ENCODE peak calls at places on chromosomes 5 and 9, in five cellular contexts. One of them, this sample, is unnamed.

GRCh38 chr9:96413312-96414221 is 4.6 kb downstream of the ZNF367 start:
- DNase-seq in bronchial epithelial cell: no peak
- DNase-seq in endothelial cell of umbilical vein: no peak
- DNase-seq in HepG2: no peak
- DNase-seq in thoracic aorta: no peak
- DNase-seq in this sample: no peak

GRCh38 chr5:56409331-56410190 is 176.4 kb upstream of the ANKRD55 start:
- DNase-seq in bronchial epithelial cell: peak
- DNase-seq in endothelial cell of umbilical vein: peak
- DNase-seq in HepG2: no peak
- DNase-seq in thoracic aorta: no peak
- DNase-seq in this sample: no peak

GRCh38 chr5:158951951-158952545 is 147.7 kb downstream of the EBF1 start:
- DNase-seq in bronchial epithelial cell: no peak
- DNase-seq in endothelial cell of umbilical vein: no peak
- DNase-seq in HepG2: no peak
- DNase-seq in thoracic aorta: no peak
- DNase-seq in this sample: no peak

GRCh38 chr9:112322701-112323377 is 10.6 kb downstream of the PTBP3 start:
- DNase-seq in bronchial epithelial cell: no peak
- DNase-seq in endothelial cell of umbilical vein: no peak
- DNase-seq in HepG2: no peak
- DNase-seq in thoracic aorta: no peak
- DNase-seq in this sample: no peak

GRCh38 chr5:133967124-133967523 is 1.3 kb downstream of the C5orf15 start:
- DNase-seq in bronchial epithelial cell: no peak
- DNase-seq in endothelial cell of umbilical vein: no peak
- DNase-seq in HepG2: no peak
- DNase-seq in thoracic aorta: no peak
- DNase-seq in this sample: no peak

GRCh38 chr9:107631788-107632187 is 142.2 kb upstream of the KLF4 start:
- DNase-seq in bronchial epithelial cell: no peak
- DNase-seq in endothelial cell of umbilical vein: no peak
- DNase-seq in HepG2: no peak
- DNase-seq in thoracic aorta: no peak
- DNase-seq in this sample: no peak

GRCh38 chr5:173053041-173053440 is 3.1 kb upstream of the CREBRF start:
- DNase-seq in bronchial epithelial cell: no peak
- DNase-seq in endothelial cell of umbilical vein: peak
- DNase-seq in HepG2: no peak
- DNase-seq in thoracic aorta: no peak
- DNase-seq in this sample: no peak

GRCh38 chr5:74312746-74313145 is 327.8 kb downstream of the ENC1 start:
- DNase-seq in bronchial epithelial cell: no peak
- DNase-seq in endothelial cell of umbilical vein: no peak
- DNase-seq in HepG2: no peak
- DNase-seq in thoracic aorta: no peak
- DNase-seq in this sample: no peak

GRCh38 chr9:111979561-111979960 is 82.9 kb downstream of the UGCG start:
- DNase-seq in bronchial epithelial cell: no peak
- DNase-seq in endothelial cell of umbilical vein: no peak
- DNase-seq in HepG2: no peak
- DNase-seq in thoracic aorta: no peak
- DNase-seq in this sample: no peak

GRCh38 chr5:67425514-67425913 is 228.9 kb upstream of the CD180 start:
- DNase-seq in bronchial epithelial cell: peak
- DNase-seq in endothelial cell of umbilical vein: no peak
- DNase-seq in HepG2: no peak
- DNase-seq in thoracic aorta: no peak
- DNase-seq in this sample: no peak

GRCh38 chr5:132437604-132438275 is 52.8 kb downstream of the IRF1 start:
- DNase-seq in bronchial epithelial cell: no peak
- DNase-seq in endothelial cell of umbilical vein: peak
- DNase-seq in HepG2: no peak
- DNase-seq in thoracic aorta: no peak
- DNase-seq in this sample: no peak

GRCh38 chr9:107705521-107705920 is 216.0 kb upstream of the KLF4 start:
- DNase-seq in bronchial epithelial cell: peak
- DNase-seq in endothelial cell of umbilical vein: no peak
- DNase-seq in HepG2: no peak
- DNase-seq in thoracic aorta: no peak
- DNase-seq in this sample: no peak

GRCh38 chr5:94254214-94254613 is 364.2 kb downstream of the KIAA0825 start:
- DNase-seq in bronchial epithelial cell: no peak
- DNase-seq in endothelial cell of umbilical vein: no peak
- DNase-seq in HepG2: no peak
- DNase-seq in thoracic aorta: no peak
- DNase-seq in this sample: no peak
- TF ChIP-seq CTCF in bronchial epithelial cell: no peak
- TF ChIP-seq CTCF in endothelial cell of umbilical vein: no peak
- TF ChIP-seq CTCF in HepG2: no peak
- TF ChIP-seq CTCF in thoracic aorta: no peak
- TF ChIP-seq CTCF in this sample: no peak

DNA sequence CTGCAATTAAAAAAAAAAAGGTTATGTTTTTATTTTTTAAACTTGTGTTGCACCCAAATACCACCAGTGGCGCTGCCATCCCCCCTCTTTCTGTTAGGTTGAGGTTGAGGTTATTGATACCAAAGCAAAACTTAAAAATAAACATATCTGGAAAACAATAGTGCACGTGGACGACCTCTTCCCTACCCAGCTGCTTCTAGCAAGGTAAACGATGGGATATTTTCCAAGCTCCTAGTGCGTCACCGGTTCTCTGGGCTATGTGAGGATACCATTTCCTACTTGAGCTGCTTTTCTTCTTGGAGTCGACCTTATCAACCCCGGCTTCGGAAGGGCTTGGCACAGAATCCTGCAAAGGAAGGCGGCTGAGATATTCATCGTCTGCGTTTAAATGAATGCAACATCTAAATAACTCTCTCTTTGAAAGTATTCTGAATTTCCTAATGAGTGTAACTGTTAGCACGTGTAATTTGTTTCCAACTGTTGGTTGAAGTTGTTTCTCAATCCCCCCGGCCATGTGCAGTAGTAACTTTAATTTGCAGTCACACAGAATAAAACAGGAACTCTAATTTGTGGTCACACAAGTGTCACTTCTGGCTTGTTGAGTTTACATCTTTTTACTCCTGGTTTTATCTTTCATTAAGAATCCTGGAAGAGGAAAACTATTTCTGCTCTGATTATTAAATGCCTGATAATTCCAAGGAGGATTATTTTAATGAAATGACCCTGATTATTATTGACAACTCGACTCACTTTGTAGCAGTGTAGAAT is 993 bp downstream of the SCAMP1 start:
- DNase-seq in bronchial epithelial cell: peak
- DNase-seq in endothelial cell of umbilical vein: peak
- DNase-seq in HepG2: peak
- DNase-seq in thoracic aorta: no peak
- DNase-seq in this sample: no peak
- TF ChIP-seq CTCF in bronchial epithelial cell: peak
- TF ChIP-seq CTCF in endothelial cell of umbilical vein: peak
- TF ChIP-seq CTCF in HepG2: no peak
- TF ChIP-seq CTCF in thoracic aorta: peak
- TF ChIP-seq CTCF in this sample: peak

GRCh38 chr5:2607622-2608021 is 143.9 kb downstream of the IRX2 start:
- DNase-seq in bronchial epithelial cell: no peak
- DNase-seq in endothelial cell of umbilical vein: no peak
- DNase-seq in HepG2: no peak
- DNase-seq in thoracic aorta: no peak
- DNase-seq in this sample: no peak
- TF ChIP-seq CTCF in bronchial epithelial cell: no peak
- TF ChIP-seq CTCF in endothelial cell of umbilical vein: no peak
- TF ChIP-seq CTCF in HepG2: no peak
- TF ChIP-seq CTCF in thoracic aorta: no peak
- TF ChIP-seq CTCF in this sample: no peak

DNA sequence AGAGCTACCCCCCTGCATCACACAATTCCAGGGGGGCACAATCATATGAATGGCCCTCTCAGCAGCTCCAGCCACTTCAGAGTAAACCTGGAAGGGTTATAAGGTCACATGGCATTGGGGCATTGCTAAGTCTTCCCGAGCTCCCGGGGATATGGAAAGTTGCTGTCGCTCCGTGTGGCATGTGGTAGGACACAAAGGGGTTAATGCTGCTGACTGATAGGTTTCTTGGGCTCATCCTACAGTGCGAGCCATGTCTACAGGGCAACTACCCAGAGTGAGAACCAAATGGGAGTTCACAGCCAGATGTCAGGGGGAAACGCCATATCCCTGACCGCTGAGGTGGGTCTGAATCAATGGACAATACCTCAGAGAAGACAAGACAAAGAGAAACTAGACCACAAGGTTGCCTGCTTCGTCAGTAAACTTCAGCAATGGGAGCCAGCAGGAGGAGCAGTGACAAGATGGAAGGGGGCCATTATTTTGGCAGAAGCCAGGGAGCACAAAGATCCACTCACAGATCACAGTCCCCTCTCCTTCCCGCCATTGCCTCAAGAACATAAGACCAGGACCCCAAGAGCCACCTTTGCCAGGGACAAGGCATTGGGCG is 52.4 kb upstream of the SHISAL2B start:
- DNase-seq in bronchial epithelial cell: no peak
- DNase-seq in endothelial cell of umbilical vein: no peak
- DNase-seq in HepG2: no peak
- DNase-seq in thoracic aorta: no peak
- DNase-seq in this sample: no peak
- TF ChIP-seq CTCF in bronchial epithelial cell: peak
- TF ChIP-seq CTCF in endothelial cell of umbilical vein: no peak
- TF ChIP-seq CTCF in HepG2: peak
- TF ChIP-seq CTCF in thoracic aorta: no peak
- TF ChIP-seq CTCF in this sample: no peak

GRCh38 chr9:98217255-98217654 is 24.8 kb upstream of the CORO2A start:
- DNase-seq in bronchial epithelial cell: no peak
- DNase-seq in endothelial cell of umbilical vein: no peak
- DNase-seq in HepG2: no peak
- DNase-seq in thoracic aorta: no peak
- DNase-seq in this sample: no peak

GRCh38 chr9:98216391-98216790 is 24.0 kb upstream of the CORO2A start:
- DNase-seq in bronchial epithelial cell: no peak
- DNase-seq in endothelial cell of umbilical vein: no peak
- DNase-seq in HepG2: no peak
- DNase-seq in thoracic aorta: no peak
- DNase-seq in this sample: no peak

GRCh38 chr9:98214811-98215210 is 22.4 kb upstream of the CORO2A start:
- DNase-seq in bronchial epithelial cell: no peak
- DNase-seq in endothelial cell of umbilical vein: no peak
- DNase-seq in HepG2: no peak
- DNase-seq in thoracic aorta: no peak
- DNase-seq in this sample: no peak

GRCh38 chr9:98215266-98215665 is 22.8 kb upstream of the CORO2A start:
- DNase-seq in bronchial epithelial cell: no peak
- DNase-seq in endothelial cell of umbilical vein: no peak
- DNase-seq in HepG2: no peak
- DNase-seq in thoracic aorta: no peak
- DNase-seq in this sample: no peak

GRCh38 chr9:98215821-98216220 is 23.4 kb upstream of the CORO2A start:
- DNase-seq in bronchial epithelial cell: no peak
- DNase-seq in endothelial cell of umbilical vein: peak
- DNase-seq in HepG2: no peak
- DNase-seq in thoracic aorta: no peak
- DNase-seq in this sample: no peak
- TF ChIP-seq CTCF in bronchial epithelial cell: peak
- TF ChIP-seq CTCF in endothelial cell of umbilical vein: peak
- TF ChIP-seq CTCF in HepG2: peak
- TF ChIP-seq CTCF in thoracic aorta: peak
- TF ChIP-seq CTCF in this sample: peak

DNA sequence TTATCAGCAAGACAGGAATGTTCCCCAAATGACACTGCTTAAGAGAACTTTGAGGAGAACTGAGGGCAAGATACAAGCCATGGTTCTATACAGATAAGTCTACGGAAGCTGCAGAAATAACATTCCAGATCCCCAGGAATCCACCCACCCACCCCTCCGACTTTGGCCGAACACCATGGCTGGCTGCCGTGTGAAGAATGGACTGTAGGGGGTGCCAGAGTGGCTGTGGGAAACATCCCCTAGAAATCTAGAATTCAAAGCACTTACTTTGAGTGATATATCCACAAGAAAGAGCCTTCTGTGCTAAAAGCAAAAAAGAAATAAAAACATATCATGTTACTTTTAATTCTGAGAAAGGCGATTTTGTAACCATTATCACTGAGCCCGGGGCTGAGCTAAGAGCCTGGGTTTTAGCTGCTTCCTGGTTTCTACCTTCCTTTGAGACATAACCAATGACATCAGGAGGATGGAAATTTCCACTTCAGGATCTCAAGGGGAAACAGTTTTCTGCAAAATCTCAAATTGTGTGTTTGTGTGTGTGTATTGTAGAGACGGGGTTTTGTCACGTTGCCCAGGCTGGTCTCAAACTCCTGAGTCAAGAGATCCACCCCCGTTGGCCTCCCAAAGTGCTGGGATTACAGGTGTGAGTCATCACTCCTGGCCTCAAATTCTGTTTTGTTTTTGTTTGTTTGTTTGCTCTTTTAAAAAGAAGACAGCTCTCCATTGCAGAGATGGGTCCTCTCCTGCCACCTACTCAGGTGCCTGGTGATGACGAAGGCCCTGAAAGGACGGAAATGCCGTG is 36.4 kb downstream of the GGTA1 start:
- DNase-seq in bronchial epithelial cell: peak
- DNase-seq in endothelial cell of umbilical vein: peak
- DNase-seq in HepG2: peak
- DNase-seq in thoracic aorta: no peak
- DNase-seq in this sample: peak
- TF ChIP-seq CTCF in bronchial epithelial cell: peak
- TF ChIP-seq CTCF in endothelial cell of umbilical vein: peak
- TF ChIP-seq CTCF in HepG2: peak
- TF ChIP-seq CTCF in thoracic aorta: peak
- TF ChIP-seq CTCF in this sample: peak